ENCODE peak calls at places on chromosome 18, in seven cellular contexts. One of them, this sample, is unnamed.

GRCh38 chr18:75213610-75214009 is 3.0 kb downstream of the TSHZ1 start:
- DNase-seq in sigmoid colon: no peak
- DNase-seq in HS-27A: no peak
- DNase-seq in fibroblast of pulmonary artery: peak
- DNase-seq in CD4-positive, alpha-beta T cell: no peak
- DNase-seq in dermis blood vessel endothelial cell: peak
- DNase-seq in CD8-positive, alpha-beta memory T cell: no peak
- DNase-seq in this sample: no peak

GRCh38 chr18:43482600-43482999 is 205.3 kb upstream of the SYT4 start:
- DNase-seq in sigmoid colon: no peak
- DNase-seq in HS-27A: no peak
- DNase-seq in fibroblast of pulmonary artery: no peak
- DNase-seq in CD4-positive, alpha-beta T cell: no peak
- DNase-seq in dermis blood vessel endothelial cell: no peak
- DNase-seq in CD8-positive, alpha-beta memory T cell: no peak
- DNase-seq in this sample: no peak

GRCh38 chr18:32478818-32479217 is 8.1 kb upstream of the GAREM1 start:
- DNase-seq in sigmoid colon: no peak
- DNase-seq in HS-27A: no peak
- DNase-seq in fibroblast of pulmonary artery: no peak
- DNase-seq in CD4-positive, alpha-beta T cell: no peak
- DNase-seq in dermis blood vessel endothelial cell: no peak
- DNase-seq in CD8-positive, alpha-beta memory T cell: no peak
- DNase-seq in this sample: no peak

GRCh38 chr18:62996552-62996951 is 281.2 kb downstream of the PHLPP1 start:
- DNase-seq in sigmoid colon: no peak
- DNase-seq in HS-27A: no peak
- DNase-seq in fibroblast of pulmonary artery: no peak
- DNase-seq in CD4-positive, alpha-beta T cell: no peak
- DNase-seq in dermis blood vessel endothelial cell: no peak
- DNase-seq in CD8-positive, alpha-beta memory T cell: no peak
- DNase-seq in this sample: no peak

GRCh38 chr18:21458322-21458721 is 142.2 kb downstream of the ESCO1 start:
- DNase-seq in sigmoid colon: no peak
- DNase-seq in HS-27A: no peak
- DNase-seq in fibroblast of pulmonary artery: no peak
- DNase-seq in CD4-positive, alpha-beta T cell: no peak
- DNase-seq in dermis blood vessel endothelial cell: no peak
- DNase-seq in CD8-positive, alpha-beta memory T cell: no peak
- DNase-seq in this sample: no peak

GRCh38 chr18:63309422-63309821 is 10.1 kb downstream of the BCL2 start:
- DNase-seq in sigmoid colon: no peak
- DNase-seq in HS-27A: no peak
- DNase-seq in fibroblast of pulmonary artery: no peak
- DNase-seq in CD4-positive, alpha-beta T cell: no peak
- DNase-seq in dermis blood vessel endothelial cell: no peak
- DNase-seq in CD8-positive, alpha-beta memory T cell: no peak
- DNase-seq in this sample: no peak

GRCh38 chr18:61984293-61984692 is 91.5 kb upstream of the RNF152 start:
- DNase-seq in sigmoid colon: no peak
- DNase-seq in HS-27A: no peak
- DNase-seq in fibroblast of pulmonary artery: peak
- DNase-seq in CD4-positive, alpha-beta T cell: no peak
- DNase-seq in dermis blood vessel endothelial cell: no peak
- DNase-seq in CD8-positive, alpha-beta memory T cell: no peak
- DNase-seq in this sample: no peak

GRCh38 chr18:43271593-43272432 is 5.5 kb downstream of the SYT4 start:
- DNase-seq in sigmoid colon: no peak
- DNase-seq in HS-27A: peak
- DNase-seq in fibroblast of pulmonary artery: peak
- DNase-seq in CD4-positive, alpha-beta T cell: no peak
- DNase-seq in dermis blood vessel endothelial cell: peak
- DNase-seq in CD8-positive, alpha-beta memory T cell: no peak
- DNase-seq in this sample: peak

GRCh38 chr18:73693091-73693490 is 454.5 kb downstream of the FBXO15 start:
- DNase-seq in sigmoid colon: no peak
- DNase-seq in HS-27A: no peak
- DNase-seq in fibroblast of pulmonary artery: no peak
- DNase-seq in CD4-positive, alpha-beta T cell: no peak
- DNase-seq in dermis blood vessel endothelial cell: no peak
- DNase-seq in CD8-positive, alpha-beta memory T cell: no peak
- DNase-seq in this sample: no peak

This sample was measured in choroid plexus epithelial cell.